ENCODE peak calls at places on chromosome 17, in seven cellular contexts. E, P, A, F, I, C and N are unnamed samples.

GRCh38 chr17:40422990-40423611 is 5.4 kb upstream of the TOP2A start:
- DNase-seq in E (peak), P (no peak), A (no peak), F (no peak), I (no peak), C (peak), N (peak)

GRCh38 chr17:40309031-40309937 is at the start of gene RARA:
- DNase-seq in E (no peak), P (no peak), A (peak), F (no peak), I (peak), C (peak), N (no peak)

GRCh38 chr17:62920300-62920699 is 45.7 kb upstream of the TANC2 start:
- DNase-seq in E (no peak), P (no peak), A (no peak), F (no peak), I (no peak), C (no peak), N (no peak)

GRCh38 chr17:6241381-6241780 is 171.2 kb downstream of the WSCD1 start:
- DNase-seq in E (peak), P (no peak), A (no peak), F (no peak), I (no peak), C (no peak), N (no peak)

GRCh38 chr17:31586946-31587345 is 195.5 kb downstream of the RAB11FIP4 start:
- DNase-seq in E (no peak), P (no peak), A (no peak), F (no peak), I (no peak), C (no peak), N (no peak)

GRCh38 chr17:28501421-28502284 is 4.5 kb upstream of the FOXN1 start:
- DNase-seq in E (no peak), P (no peak), A (no peak), F (no peak), I (no peak), C (no peak), N (no peak)

GRCh38 chr17:42422958-42423712 is at the start of gene CAVIN1:
- DNase-seq in E (peak), P (no peak), A (peak), F (peak), I (peak), C (peak), N (peak)

GRCh38 chr17:42097691-42098661 is at the start of gene ZNF385C:
- DNase-seq in E (no peak), P (no peak), A (peak), F (no peak), I (no peak), C (no peak), N (no peak)

GRCh38 chr17:48724241-48725004 is 1.4 kb downstream of the PRAC2 start:
- DNase-seq in E (no peak), P (peak), A (peak), F (no peak), I (peak), C (peak), N (peak)

GRCh38 chr17:48546187-48546923 is 1.4 kb upstream of the HOXB2 start:
- DNase-seq in E (no peak), P (no peak), A (no peak), F (no peak), I (no peak), C (peak), N (no peak)

GRCh38 chr17:4593021-4593797 is 8.9 kb downstream of the SMTNL2 start:
- DNase-seq in E (no peak), P (no peak), A (no peak), F (no peak), I (no peak), C (no peak), N (no peak)

GRCh38 chr17:3894927-3895343 is 2.1 kb upstream of the CAMKK1 start:
- DNase-seq in E (no peak), P (no peak), A (no peak), F (no peak), I (no peak), C (no peak), N (no peak)

GRCh38 chr17:34578016-34578415 is 1.4 kb upstream of the TMEM132E start:
- DNase-seq in E (no peak), P (no peak), A (no peak), F (no peak), I (no peak), C (no peak), N (no peak)

GRCh38 chr17:59333845-59334244 is 2.4 kb downstream of the YPEL2 start:
- DNase-seq in E (no peak), P (no peak), A (no peak), F (no peak), I (no peak), C (no peak), N (no peak)
- TF ChIP-seq YY1 in E (no peak), P (no peak), A (no peak), F (no peak), I (no peak), C (no peak), N (no peak)

GRCh38 chr17:81428521-81428920 is 33.3 kb downstream of the BAHCC1 start:
- DNase-seq in E (no peak), P (no peak), A (no peak), F (no peak), I (no peak), C (no peak), N (no peak)

GRCh38 chr17:81429813-81430510 is 34.7 kb downstream of the BAHCC1 start:
- DNase-seq in E (no peak), P (no peak), A (peak), F (no peak), I (no peak), C (no peak), N (no peak)

GRCh38 chr17:81428945-81429344 is 33.7 kb downstream of the BAHCC1 start:
- DNase-seq in E (no peak), P (no peak), A (no peak), F (no peak), I (no peak), C (no peak), N (no peak)

GRCh38 chr17:81428121-81428515 is 32.9 kb downstream of the BAHCC1 start:
- DNase-seq in E (no peak), P (no peak), A (peak), F (no peak), I (no peak), C (no peak), N (no peak)

GRCh38 chr17:81429353-81429774 is 34.1 kb downstream of the BAHCC1 start:
- DNase-seq in E (no peak), P (no peak), A (peak), F (no peak), I (no peak), C (no peak), N (no peak)
- TF ChIP-seq YY1 in E (no peak), P (no peak), A (no peak), F (no peak), I (no peak), C (no peak), N (peak)

GRCh38 chr17:64491995-64492394 is 4.9 kb downstream of the POLG2 start:
- DNase-seq in E (no peak), P (no peak), A (no peak), F (no peak), I (no peak), C (no peak), N (no peak)

GRCh38 chr17:64494121-64494520 is 2.7 kb downstream of the POLG2 start:
- DNase-seq in E (no peak), P (no peak), A (no peak), F (no peak), I (no peak), C (no peak), N (no peak)

GRCh38 chr17:64491034-64491860 is 5.6 kb downstream of the POLG2 start:
- DNase-seq in E (no peak), P (no peak), A (no peak), F (no peak), I (peak), C (peak), N (no peak)

GRCh38 chr17:64496348-64496785 is 487 bp downstream of the POLG2 start:
- DNase-seq in E (no peak), P (no peak), A (no peak), F (no peak), I (no peak), C (no peak), N (no peak)

GRCh38 chr17:64492481-64493109 is 4.3 kb downstream of the POLG2 start:
- DNase-seq in E (no peak), P (no peak), A (peak), F (no peak), I (no peak), C (no peak), N (no peak)
- TF ChIP-seq YY1 in E (no peak), P (no peak), A (no peak), F (no peak), I (no peak), C (no peak), N (no peak)

GRCh38 chr17:67994827-67995567 is 1.3 kb downstream of the C17orf58 start:
- DNase-seq in E (no peak), P (no peak), A (peak), F (no peak), I (no peak), C (no peak), N (no peak)

GRCh38 chr17:67993998-67994361 is 2.3 kb downstream of the C17orf58 start:
- DNase-seq in E (no peak), P (no peak), A (peak), F (no peak), I (peak), C (peak), N (no peak)

GRCh38 chr17:67998466-67998865 is 2.2 kb upstream of the C17orf58 start:
- DNase-seq in E (no peak), P (no peak), A (no peak), F (no peak), I (no peak), C (no peak), N (no peak)

GRCh38 chr17:67993153-67993997 is 2.9 kb downstream of the C17orf58 start:
- DNase-seq in E (no peak), P (no peak), A (peak), F (no peak), I (peak), C (peak), N (peak)

GRCh38 chr17:67995568-67996191 is 589 bp downstream of the C17orf58 start:
- DNase-seq in E (no peak), P (no peak), A (peak), F (no peak), I (no peak), C (no peak), N (no peak)
- TF ChIP-seq YY1 in E (no peak), P (no peak), A (no peak), F (no peak), I (no peak), C (no peak), N (no peak)

DNA sequence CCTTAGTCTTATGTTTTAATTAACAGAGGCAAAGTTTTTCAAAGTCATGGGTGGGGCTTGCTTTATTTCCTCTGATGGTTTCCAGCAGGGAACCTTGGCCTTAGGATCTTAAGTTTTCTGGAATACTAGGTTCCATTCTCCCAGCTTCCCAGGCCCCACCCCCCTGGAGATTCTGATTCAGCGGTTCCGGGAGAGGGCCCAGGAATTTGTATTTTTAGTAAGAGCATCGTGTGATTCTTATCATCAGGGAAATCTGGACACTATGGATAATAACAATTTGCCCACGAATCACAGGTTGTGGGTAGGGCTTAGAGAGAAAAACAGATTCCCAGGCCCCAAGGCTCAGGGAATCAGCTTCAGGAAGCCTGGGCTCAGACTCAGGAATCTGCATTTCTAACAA is 263.6 kb downstream of the NTN1 start:
- DNase-seq in E (no peak), P (no peak), A (no peak), F (no peak), I (no peak), C (no peak), N (no peak)
- TF ChIP-seq YY1 in E (no peak), P (no peak), A (no peak), F (no peak), I (no peak), C (no peak), N (no peak)